ENCODE peak calls at places on chromosomes 7 and 10, in six cellular contexts. W is B cell, S is activated B cell treated with CpG ODN at 0.5 μM for 24 hours, R is GM23338, M is glutamatergic neuron, E is thoracic aorta. Q is an unnamed sample.

GRCh38 chr10:118956253-118957140 is 73.0 kb upstream of the NANOS1 start:
- DNase-seq in R (no peak), S (no peak), E (no peak), W (no peak), M (no peak), Q (peak)

GRCh38 chr7:92723205-92723604 is 113.2 kb downstream of the CDK6 start:
- DNase-seq in E (no peak), W (no peak), R (no peak), M (no peak), S (no peak), Q (no peak)

GRCh38 chr10:97076781-97077180 is 109.0 kb downstream of the SLIT1 start:
- DNase-seq in S (no peak), E (no peak), W (no peak), R (no peak), M (no peak), Q (no peak)

GRCh38 chr10:124741281-124741921 is 2.8 kb downstream of the FAM53B start:
- DNase-seq in E (peak), W (peak), S (peak), R (peak), M (peak), Q (peak)

GRCh38 chr7:13850185-13850752 is 139.2 kb downstream of the ETV1 start:
- DNase-seq in S (no peak), E (no peak), M (no peak), W (no peak), R (peak), Q (peak)

GRCh38 chr7:151063212-151063561 is 3.8 kb downstream of the SLC4A2 start:
- DNase-seq in W (no peak), S (no peak), M (no peak), R (peak), E (no peak), Q (no peak)

GRCh38 chr10:104330168-104331117 is 7.8 kb downstream of the ITPRIP start:
- DNase-seq in S (no peak), M (no peak), E (no peak), W (no peak), R (no peak), Q (no peak)

GRCh38 chr10:89793649-89794254 is 92.4 kb downstream of the KIF20B start:
- DNase-seq in S (no peak), W (peak), M (no peak), E (no peak), R (peak), Q (peak)

GRCh38 chr10:119654540-119654939 is 3.4 kb downstream of the BAG3 start:
- DNase-seq in W (no peak), M (no peak), E (peak), R (no peak), S (no peak), Q (no peak)

DNA sequence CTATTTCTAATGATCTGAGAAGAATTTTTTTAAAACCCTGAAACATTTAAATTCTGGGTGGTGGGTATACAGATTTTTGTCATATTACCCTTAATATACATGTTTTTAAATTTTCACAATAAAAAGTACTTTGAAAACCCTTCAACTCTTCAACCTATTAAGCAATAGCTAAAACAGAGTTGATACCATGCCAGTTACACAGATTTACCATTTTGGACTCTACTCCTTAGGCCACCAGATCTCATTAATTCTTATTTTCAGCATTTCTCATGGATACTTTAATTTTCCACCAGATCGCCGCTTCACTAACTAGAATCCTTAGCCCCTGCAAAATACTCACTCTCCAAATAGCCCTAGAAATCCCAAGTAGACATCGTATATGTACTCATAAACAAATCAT is 12.7 kb upstream of the COL28A1 start:
- DNase-seq in M (no peak), R (no peak), S (no peak), W (no peak), E (no peak), Q (no peak)
- TF ChIP-seq CTCF in M (no peak), R (no peak), S (no peak), W (no peak), E (no peak), Q (no peak)

GRCh38 chr7:41889040-41889439 is 186.2 kb upstream of the INHBA start:
- DNase-seq in M (no peak), R (no peak), E (no peak), S (no peak), W (peak), Q (no peak)

GRCh38 chr7:41889472-41889871 is 186.6 kb upstream of the INHBA start:
- DNase-seq in M (no peak), S (no peak), E (no peak), R (no peak), W (no peak), Q (no peak)

GRCh38 chr7:41890631-41891265 is 187.9 kb upstream of the INHBA start:
- DNase-seq in R (no peak), W (no peak), E (no peak), S (no peak), M (no peak), Q (no peak)

GRCh38 chr7:41893656-41894055 is 190.8 kb upstream of the INHBA start:
- DNase-seq in S (no peak), W (no peak), M (no peak), R (no peak), E (no peak), Q (no peak)

GRCh38 chr7:41891967-41892755 is 189.3 kb upstream of the INHBA start:
- DNase-seq in W (no peak), R (peak), E (no peak), M (no peak), S (no peak), Q (no peak)
- TF ChIP-seq CTCF in W (peak), R (peak), E (no peak), M (no peak), S (no peak), Q (no peak)

DNA sequence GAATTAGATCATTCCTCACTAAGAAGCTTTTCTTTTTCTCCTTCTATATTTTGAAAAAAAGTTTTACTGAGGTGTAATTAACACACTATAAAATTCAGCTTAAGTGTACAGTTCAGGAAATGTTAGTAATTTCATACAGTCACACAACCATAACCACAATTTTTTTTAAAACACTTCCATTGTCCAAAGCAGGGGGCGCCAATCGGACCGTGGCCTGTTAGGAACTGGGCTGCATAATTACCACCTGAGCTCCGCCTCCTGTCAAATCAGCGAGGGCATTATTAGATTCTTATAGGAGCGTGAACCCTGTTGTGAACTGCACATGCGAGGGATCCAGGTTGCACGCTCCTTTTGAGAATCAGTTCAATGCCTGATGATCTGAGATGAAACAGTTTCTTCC is 427.1 kb downstream of the TFEC start:
- DNase-seq in S (no peak), E (no peak), W (no peak), M (no peak), R (no peak), Q (no peak)
- TF ChIP-seq CTCF in S (no peak), E (no peak), W (no peak), M (peak), R (peak), Q (no peak)

GRCh38 chr10:73232887-73233286 is 14.2 kb downstream of the DNAJC9 start:
- DNase-seq in S (no peak), W (no peak), E (no peak), M (peak), R (peak), Q (no peak)
- TF ChIP-seq CTCF in S (no peak), W (no peak), E (no peak), M (peak), R (peak), Q (no peak)

DNA sequence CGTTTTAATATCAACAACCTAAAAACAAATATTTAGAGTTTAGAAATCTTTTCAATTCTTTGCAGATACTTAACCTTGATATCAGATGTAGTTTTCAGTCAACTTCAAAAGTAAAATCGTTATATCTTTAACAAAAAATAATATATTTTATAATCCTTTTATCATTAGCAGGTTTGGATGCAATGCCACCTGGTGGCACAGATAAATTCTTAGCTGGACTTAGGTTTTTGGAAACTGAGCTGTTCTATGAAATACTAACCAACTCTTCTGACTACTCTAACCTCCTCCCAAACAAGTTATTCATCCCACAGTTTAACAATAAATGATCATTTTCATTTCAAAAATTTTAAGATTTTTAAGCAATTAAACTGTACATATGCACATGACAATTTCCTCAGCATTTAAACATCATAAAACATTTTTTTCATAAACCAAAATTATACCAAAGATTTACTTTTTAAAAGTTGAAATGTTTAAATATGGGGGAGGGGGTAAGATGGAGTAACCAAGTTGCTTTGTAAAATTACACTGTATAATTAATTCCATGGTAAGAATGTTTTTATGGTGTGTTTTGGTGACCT is 56.9 kb downstream of the HIBADH start:
- DNase-seq in R (peak), M (no peak), W (no peak), S (no peak), E (no peak), Q (no peak)
- TF ChIP-seq CTCF in R (peak), M (peak), W (no peak), S (no peak), E (no peak), Q (no peak)

DNA sequence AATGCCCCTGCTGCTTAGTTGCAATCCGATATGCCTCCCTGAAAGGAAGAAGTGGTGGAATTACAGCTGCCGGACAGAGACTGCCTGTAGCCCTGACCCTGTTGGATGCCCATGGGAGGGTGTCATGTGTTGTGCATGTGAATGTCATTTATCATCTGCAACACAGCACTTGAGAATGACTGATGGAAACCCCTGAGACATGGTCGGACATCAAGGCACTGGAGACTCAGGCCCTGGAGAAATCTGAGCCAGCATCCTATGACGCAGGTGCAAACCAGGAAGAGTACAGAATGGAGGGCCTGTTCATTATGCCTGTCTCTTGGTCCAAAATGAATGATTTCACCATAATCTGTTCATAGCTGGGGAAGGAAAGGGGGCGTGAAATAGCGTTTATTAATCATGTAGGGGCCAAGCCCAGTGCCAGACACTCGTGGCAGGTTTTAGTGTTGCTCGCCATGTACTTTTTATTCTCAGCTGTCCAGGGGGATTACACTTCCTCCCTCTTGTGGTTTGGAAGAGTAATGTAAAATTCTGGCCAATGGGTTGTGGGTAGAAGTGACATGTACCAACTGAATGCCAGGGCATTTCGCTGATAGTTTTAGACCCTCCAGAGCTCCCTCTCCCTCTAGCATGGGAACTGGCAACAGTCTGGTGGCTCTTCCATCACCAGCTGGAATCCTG is 23.0 kb upstream of the LEP start:
- DNase-seq in E (no peak), R (peak), S (no peak), W (no peak), M (peak), Q (no peak)
- TF ChIP-seq CTCF in E (no peak), R (peak), S (no peak), W (no peak), M (peak), Q (no peak)

GRCh38 chr7:44858161-44858560 is 10.3 kb upstream of the H2AZ2 start:
- DNase-seq in R (no peak), W (no peak), E (no peak), M (no peak), S (no peak), Q (no peak)
- TF ChIP-seq CTCF in R (no peak), W (peak), E (peak), M (peak), S (no peak), Q (no peak)